ENCODE peak calls at places on chromosome 19, in ten cellular contexts. One of them, this sample, is unnamed.

GRCh38 chr19:44903602-44904425 is 1.8 kb upstream of the APOE start:
- DNase-seq in NT2/D1: peak; percentile 56
- DNase-seq in activated T-helper 1 cell treated with anti-CD3 and anti-CD28 coated beads, Interleukin-12 subunit alpha, Interleukin-12 subunit beta, Interleukin-2, Interleukin-4 antibody, amounts not matched to agents 30 ng/mL and 10 ng/mL and 1 ng/mL, durations not matched to agents 14 hours and 24 hours and 36 hours: peak; percentile 54
- DNase-seq in COR-L47: no peak
- DNase-seq in CD4-positive, CD25-positive, alpha-beta regulatory T cell: peak; percentile 64
- DNase-seq in activated naive CD4-positive, alpha-beta T cell: peak; percentile 52
- DNase-seq in activated T-cell treated with anti-CD3 and anti-CD28 coated beads, Interleukin-2, amount 50 U/mL, for 1 hour: peak; percentile 82
- DNase-seq in GM13977: peak; percentile 87
- DNase-seq in stimulated activated CD8-positive, alpha-beta memory T cell treated with anti-CD3 and anti-CD28 coated beads, Interleukin-4, amount 100 ng/mL, for 1 hour: peak; percentile 46
- DNase-seq in T-cell: peak; percentile 44
- DNase-seq in this sample: no peak

GRCh38 chr19:2858864-2859263 is 8.3 kb upstream of the ZNF556 start:
- DNase-seq in activated T-helper 1 cell treated with anti-CD3 and anti-CD28 coated beads, Interleukin-12 subunit alpha, Interleukin-12 subunit beta, Interleukin-2, Interleukin-4 antibody, amounts not matched to agents 30 ng/mL and 10 ng/mL and 1 ng/mL, durations not matched to agents 14 hours and 24 hours and 36 hours: no peak
- DNase-seq in stimulated activated CD8-positive, alpha-beta memory T cell treated with anti-CD3 and anti-CD28 coated beads, Interleukin-4, amount 100 ng/mL, for 1 hour: no peak
- DNase-seq in activated T-cell treated with anti-CD3 and anti-CD28 coated beads, Interleukin-2, amount 50 U/mL, for 1 hour: no peak
- DNase-seq in NT2/D1: no peak
- DNase-seq in T-cell: no peak
- DNase-seq in CD4-positive, CD25-positive, alpha-beta regulatory T cell: no peak
- DNase-seq in GM13977: no peak
- DNase-seq in activated naive CD4-positive, alpha-beta T cell: no peak
- DNase-seq in COR-L47: no peak
- DNase-seq in this sample: no peak

GRCh38 chr19:50890422-50891252 is 17.4 kb downstream of the KLK2 start:
- DNase-seq in COR-L47: no peak
- DNase-seq in activated T-cell treated with anti-CD3 and anti-CD28 coated beads, Interleukin-2, amount 50 U/mL, for 1 hour: no peak
- DNase-seq in stimulated activated CD8-positive, alpha-beta memory T cell treated with anti-CD3 and anti-CD28 coated beads, Interleukin-4, amount 100 ng/mL, for 1 hour: no peak
- DNase-seq in NT2/D1: no peak
- DNase-seq in GM13977: no peak
- DNase-seq in T-cell: no peak
- DNase-seq in CD4-positive, CD25-positive, alpha-beta regulatory T cell: no peak
- DNase-seq in activated T-helper 1 cell treated with anti-CD3 and anti-CD28 coated beads, Interleukin-12 subunit alpha, Interleukin-12 subunit beta, Interleukin-2, Interleukin-4 antibody, amounts not matched to agents 30 ng/mL and 10 ng/mL and 1 ng/mL, durations not matched to agents 14 hours and 24 hours and 36 hours: no peak
- DNase-seq in activated naive CD4-positive, alpha-beta T cell: no peak
- DNase-seq in this sample: no peak

GRCh38 chr19:35714601-35715354 is 3.0 kb upstream of the KMT2B start:
- DNase-seq in activated T-helper 1 cell treated with anti-CD3 and anti-CD28 coated beads, Interleukin-12 subunit alpha, Interleukin-12 subunit beta, Interleukin-2, Interleukin-4 antibody, amounts not matched to agents 30 ng/mL and 10 ng/mL and 1 ng/mL, durations not matched to agents 14 hours and 24 hours and 36 hours: no peak
- DNase-seq in stimulated activated CD8-positive, alpha-beta memory T cell treated with anti-CD3 and anti-CD28 coated beads, Interleukin-4, amount 100 ng/mL, for 1 hour: no peak
- DNase-seq in activated naive CD4-positive, alpha-beta T cell: no peak
- DNase-seq in COR-L47: no peak
- DNase-seq in activated T-cell treated with anti-CD3 and anti-CD28 coated beads, Interleukin-2, amount 50 U/mL, for 1 hour: no peak
- DNase-seq in T-cell: no peak
- DNase-seq in CD4-positive, CD25-positive, alpha-beta regulatory T cell: peak; percentile 58
- DNase-seq in NT2/D1: no peak
- DNase-seq in GM13977: no peak
- DNase-seq in this sample: no peak

GRCh38 chr19:49097453-49098288 is 12.4 kb downstream of the SNRNP70 start:
- DNase-seq in GM13977: peak; percentile 85
- DNase-seq in stimulated activated CD8-positive, alpha-beta memory T cell treated with anti-CD3 and anti-CD28 coated beads, Interleukin-4, amount 100 ng/mL, for 1 hour: peak; percentile 49
- DNase-seq in T-cell: peak; percentile 55
- DNase-seq in activated T-helper 1 cell treated with anti-CD3 and anti-CD28 coated beads, Interleukin-12 subunit alpha, Interleukin-12 subunit beta, Interleukin-2, Interleukin-4 antibody, amounts not matched to agents 30 ng/mL and 10 ng/mL and 1 ng/mL, durations not matched to agents 14 hours and 24 hours and 36 hours: peak; percentile 68
- DNase-seq in COR-L47: peak; percentile 41
- DNase-seq in activated T-cell treated with anti-CD3 and anti-CD28 coated beads, Interleukin-2, amount 50 U/mL, for 1 hour: peak; percentile 79
- DNase-seq in activated naive CD4-positive, alpha-beta T cell: peak; percentile 35
- DNase-seq in NT2/D1: no peak
- DNase-seq in CD4-positive, CD25-positive, alpha-beta regulatory T cell: peak; percentile 80
- DNase-seq in this sample: no peak

GRCh38 chr19:39398297-39398864 is 7.2 kb downstream of the MED29 start:
- DNase-seq in activated naive CD4-positive, alpha-beta T cell: no peak
- DNase-seq in T-cell: peak; percentile 21
- DNase-seq in activated T-cell treated with anti-CD3 and anti-CD28 coated beads, Interleukin-2, amount 50 U/mL, for 1 hour: peak; percentile 68
- DNase-seq in CD4-positive, CD25-positive, alpha-beta regulatory T cell: peak; percentile 75
- DNase-seq in stimulated activated CD8-positive, alpha-beta memory T cell treated with anti-CD3 and anti-CD28 coated beads, Interleukin-4, amount 100 ng/mL, for 1 hour: no peak
- DNase-seq in NT2/D1: no peak
- DNase-seq in activated T-helper 1 cell treated with anti-CD3 and anti-CD28 coated beads, Interleukin-12 subunit alpha, Interleukin-12 subunit beta, Interleukin-2, Interleukin-4 antibody, amounts not matched to agents 30 ng/mL and 10 ng/mL and 1 ng/mL, durations not matched to agents 14 hours and 24 hours and 36 hours: no peak
- DNase-seq in COR-L47: no peak
- DNase-seq in GM13977: no peak
- DNase-seq in this sample: no peak

GRCh38 chr19:50187937-50188336 is 15.5 kb upstream of the MYH14 start:
- DNase-seq in activated T-cell treated with anti-CD3 and anti-CD28 coated beads, Interleukin-2, amount 50 U/mL, for 1 hour: no peak
- DNase-seq in activated T-helper 1 cell treated with anti-CD3 and anti-CD28 coated beads, Interleukin-12 subunit alpha, Interleukin-12 subunit beta, Interleukin-2, Interleukin-4 antibody, amounts not matched to agents 30 ng/mL and 10 ng/mL and 1 ng/mL, durations not matched to agents 14 hours and 24 hours and 36 hours: no peak
- DNase-seq in GM13977: no peak
- DNase-seq in COR-L47: no peak
- DNase-seq in NT2/D1: no peak
- DNase-seq in activated naive CD4-positive, alpha-beta T cell: no peak
- DNase-seq in stimulated activated CD8-positive, alpha-beta memory T cell treated with anti-CD3 and anti-CD28 coated beads, Interleukin-4, amount 100 ng/mL, for 1 hour: no peak
- DNase-seq in CD4-positive, CD25-positive, alpha-beta regulatory T cell: no peak
- DNase-seq in T-cell: no peak
- DNase-seq in this sample: no peak

GRCh38 chr19:4084547-4084877 is 17.8 kb upstream of the ZBTB7A start:
- DNase-seq in activated T-helper 1 cell treated with anti-CD3 and anti-CD28 coated beads, Interleukin-12 subunit alpha, Interleukin-12 subunit beta, Interleukin-2, Interleukin-4 antibody, amounts not matched to agents 30 ng/mL and 10 ng/mL and 1 ng/mL, durations not matched to agents 14 hours and 24 hours and 36 hours: no peak
- DNase-seq in NT2/D1: no peak
- DNase-seq in stimulated activated CD8-positive, alpha-beta memory T cell treated with anti-CD3 and anti-CD28 coated beads, Interleukin-4, amount 100 ng/mL, for 1 hour: no peak
- DNase-seq in activated naive CD4-positive, alpha-beta T cell: no peak
- DNase-seq in CD4-positive, CD25-positive, alpha-beta regulatory T cell: no peak
- DNase-seq in COR-L47: no peak
- DNase-seq in GM13977: no peak
- DNase-seq in T-cell: no peak
- DNase-seq in activated T-cell treated with anti-CD3 and anti-CD28 coated beads, Interleukin-2, amount 50 U/mL, for 1 hour: no peak
- DNase-seq in this sample: no peak

GRCh38 chr19:56740478-56740877 is 68.9 kb upstream of the ZNF835 start:
- DNase-seq in T-cell: no peak
- DNase-seq in stimulated activated CD8-positive, alpha-beta memory T cell treated with anti-CD3 and anti-CD28 coated beads, Interleukin-4, amount 100 ng/mL, for 1 hour: no peak
- DNase-seq in activated naive CD4-positive, alpha-beta T cell: no peak
- DNase-seq in GM13977: no peak
- DNase-seq in activated T-helper 1 cell treated with anti-CD3 and anti-CD28 coated beads, Interleukin-12 subunit alpha, Interleukin-12 subunit beta, Interleukin-2, Interleukin-4 antibody, amounts not matched to agents 30 ng/mL and 10 ng/mL and 1 ng/mL, durations not matched to agents 14 hours and 24 hours and 36 hours: no peak
- DNase-seq in NT2/D1: no peak
- DNase-seq in COR-L47: no peak
- DNase-seq in CD4-positive, CD25-positive, alpha-beta regulatory T cell: no peak
- DNase-seq in activated T-cell treated with anti-CD3 and anti-CD28 coated beads, Interleukin-2, amount 50 U/mL, for 1 hour: no peak
- DNase-seq in this sample: no peak

GRCh38 chr19:8662263-8662662 is 31.8 kb downstream of the NFILZ start:
- DNase-seq in T-cell: no peak
- DNase-seq in activated T-helper 1 cell treated with anti-CD3 and anti-CD28 coated beads, Interleukin-12 subunit alpha, Interleukin-12 subunit beta, Interleukin-2, Interleukin-4 antibody, amounts not matched to agents 30 ng/mL and 10 ng/mL and 1 ng/mL, durations not matched to agents 14 hours and 24 hours and 36 hours: no peak
- DNase-seq in COR-L47: no peak
- DNase-seq in activated T-cell treated with anti-CD3 and anti-CD28 coated beads, Interleukin-2, amount 50 U/mL, for 1 hour: no peak
- DNase-seq in NT2/D1: no peak
- DNase-seq in GM13977: no peak
- DNase-seq in activated naive CD4-positive, alpha-beta T cell: no peak
- DNase-seq in CD4-positive, CD25-positive, alpha-beta regulatory T cell: no peak
- DNase-seq in stimulated activated CD8-positive, alpha-beta memory T cell treated with anti-CD3 and anti-CD28 coated beads, Interleukin-4, amount 100 ng/mL, for 1 hour: no peak
- DNase-seq in this sample: no peak

GRCh38 chr19:40191836-40192646 is 815 bp downstream of the MAP3K10 start:
- DNase-seq in NT2/D1: no peak
- DNase-seq in activated T-cell treated with anti-CD3 and anti-CD28 coated beads, Interleukin-2, amount 50 U/mL, for 1 hour: peak; percentile 31
- DNase-seq in activated naive CD4-positive, alpha-beta T cell: no peak
- DNase-seq in CD4-positive, CD25-positive, alpha-beta regulatory T cell: peak; percentile 12
- DNase-seq in stimulated activated CD8-positive, alpha-beta memory T cell treated with anti-CD3 and anti-CD28 coated beads, Interleukin-4, amount 100 ng/mL, for 1 hour: no peak
- DNase-seq in activated T-helper 1 cell treated with anti-CD3 and anti-CD28 coated beads, Interleukin-12 subunit alpha, Interleukin-12 subunit beta, Interleukin-2, Interleukin-4 antibody, amounts not matched to agents 30 ng/mL and 10 ng/mL and 1 ng/mL, durations not matched to agents 14 hours and 24 hours and 36 hours: peak; percentile 16
- DNase-seq in GM13977: peak; percentile 70
- DNase-seq in COR-L47: no peak
- DNase-seq in T-cell: no peak
- DNase-seq in this sample: no peak

GRCh38 chr19:39705578-39706188 is 1.4 kb downstream of the LGALS14 start:
- DNase-seq in GM13977: no peak
- DNase-seq in activated T-helper 1 cell treated with anti-CD3 and anti-CD28 coated beads, Interleukin-12 subunit alpha, Interleukin-12 subunit beta, Interleukin-2, Interleukin-4 antibody, amounts not matched to agents 30 ng/mL and 10 ng/mL and 1 ng/mL, durations not matched to agents 14 hours and 24 hours and 36 hours: peak; percentile 2
- DNase-seq in COR-L47: no peak
- DNase-seq in T-cell: no peak
- DNase-seq in NT2/D1: no peak
- DNase-seq in activated T-cell treated with anti-CD3 and anti-CD28 coated beads, Interleukin-2, amount 50 U/mL, for 1 hour: no peak
- DNase-seq in activated naive CD4-positive, alpha-beta T cell: no peak
- DNase-seq in stimulated activated CD8-positive, alpha-beta memory T cell treated with anti-CD3 and anti-CD28 coated beads, Interleukin-4, amount 100 ng/mL, for 1 hour: no peak
- DNase-seq in CD4-positive, CD25-positive, alpha-beta regulatory T cell: peak; percentile 42
- DNase-seq in this sample: no peak

GRCh38 chr19:29678484-29679106 is 13.3 kb downstream of the PLEKHF1 start:
- DNase-seq in T-cell: no peak
- DNase-seq in NT2/D1: no peak
- DNase-seq in CD4-positive, CD25-positive, alpha-beta regulatory T cell: no peak
- DNase-seq in activated T-cell treated with anti-CD3 and anti-CD28 coated beads, Interleukin-2, amount 50 U/mL, for 1 hour: no peak
- DNase-seq in activated T-helper 1 cell treated with anti-CD3 and anti-CD28 coated beads, Interleukin-12 subunit alpha, Interleukin-12 subunit beta, Interleukin-2, Interleukin-4 antibody, amounts not matched to agents 30 ng/mL and 10 ng/mL and 1 ng/mL, durations not matched to agents 14 hours and 24 hours and 36 hours: no peak
- DNase-seq in stimulated activated CD8-positive, alpha-beta memory T cell treated with anti-CD3 and anti-CD28 coated beads, Interleukin-4, amount 100 ng/mL, for 1 hour: no peak
- DNase-seq in COR-L47: no peak
- DNase-seq in activated naive CD4-positive, alpha-beta T cell: no peak
- DNase-seq in GM13977: no peak
- DNase-seq in this sample: no peak

GRCh38 chr19:28359819-28360414 is 853.0 kb downstream of the UQCRFS1 start:
- DNase-seq in activated T-helper 1 cell treated with anti-CD3 and anti-CD28 coated beads, Interleukin-12 subunit alpha, Interleukin-12 subunit beta, Interleukin-2, Interleukin-4 antibody, amounts not matched to agents 30 ng/mL and 10 ng/mL and 1 ng/mL, durations not matched to agents 14 hours and 24 hours and 36 hours: no peak
- DNase-seq in activated naive CD4-positive, alpha-beta T cell: no peak
- DNase-seq in NT2/D1: no peak
- DNase-seq in T-cell: no peak
- DNase-seq in activated T-cell treated with anti-CD3 and anti-CD28 coated beads, Interleukin-2, amount 50 U/mL, for 1 hour: no peak
- DNase-seq in GM13977: no peak
- DNase-seq in stimulated activated CD8-positive, alpha-beta memory T cell treated with anti-CD3 and anti-CD28 coated beads, Interleukin-4, amount 100 ng/mL, for 1 hour: no peak
- DNase-seq in CD4-positive, CD25-positive, alpha-beta regulatory T cell: no peak
- DNase-seq in COR-L47: no peak
- DNase-seq in this sample: no peak

GRCh38 chr19:47660435-47660832 is 51.5 kb downstream of the BICRA start:
- DNase-seq in activated T-cell treated with anti-CD3 and anti-CD28 coated beads, Interleukin-2, amount 50 U/mL, for 1 hour: no peak
- DNase-seq in activated T-helper 1 cell treated with anti-CD3 and anti-CD28 coated beads, Interleukin-12 subunit alpha, Interleukin-12 subunit beta, Interleukin-2, Interleukin-4 antibody, amounts not matched to agents 30 ng/mL and 10 ng/mL and 1 ng/mL, durations not matched to agents 14 hours and 24 hours and 36 hours: no peak
- DNase-seq in GM13977: no peak
- DNase-seq in COR-L47: no peak
- DNase-seq in activated naive CD4-positive, alpha-beta T cell: no peak
- DNase-seq in stimulated activated CD8-positive, alpha-beta memory T cell treated with anti-CD3 and anti-CD28 coated beads, Interleukin-4, amount 100 ng/mL, for 1 hour: no peak
- DNase-seq in T-cell: no peak
- DNase-seq in CD4-positive, CD25-positive, alpha-beta regulatory T cell: no peak
- DNase-seq in NT2/D1: no peak
- DNase-seq in this sample: no peak

GRCh38 chr19:37654118-37654517 is 1.1 kb downstream of the ZFP30 start:
- DNase-seq in CD4-positive, CD25-positive, alpha-beta regulatory T cell: no peak
- DNase-seq in GM13977: no peak
- DNase-seq in COR-L47: no peak
- DNase-seq in stimulated activated CD8-positive, alpha-beta memory T cell treated with anti-CD3 and anti-CD28 coated beads, Interleukin-4, amount 100 ng/mL, for 1 hour: no peak
- DNase-seq in NT2/D1: no peak
- DNase-seq in activated T-cell treated with anti-CD3 and anti-CD28 coated beads, Interleukin-2, amount 50 U/mL, for 1 hour: no peak
- DNase-seq in activated naive CD4-positive, alpha-beta T cell: no peak
- DNase-seq in T-cell: no peak
- DNase-seq in activated T-helper 1 cell treated with anti-CD3 and anti-CD28 coated beads, Interleukin-12 subunit alpha, Interleukin-12 subunit beta, Interleukin-2, Interleukin-4 antibody, amounts not matched to agents 30 ng/mL and 10 ng/mL and 1 ng/mL, durations not matched to agents 14 hours and 24 hours and 36 hours: no peak
- DNase-seq in this sample: no peak

GRCh38 chr19:17616961-17617806 is 61.7 kb downstream of the COLGALT1 start:
- DNase-seq in activated T-cell treated with anti-CD3 and anti-CD28 coated beads, Interleukin-2, amount 50 U/mL, for 1 hour: no peak
- DNase-seq in stimulated activated CD8-positive, alpha-beta memory T cell treated with anti-CD3 and anti-CD28 coated beads, Interleukin-4, amount 100 ng/mL, for 1 hour: no peak
- DNase-seq in activated naive CD4-positive, alpha-beta T cell: no peak
- DNase-seq in COR-L47: no peak
- DNase-seq in CD4-positive, CD25-positive, alpha-beta regulatory T cell: no peak
- DNase-seq in T-cell: no peak
- DNase-seq in NT2/D1: no peak
- DNase-seq in GM13977: no peak
- DNase-seq in activated T-helper 1 cell treated with anti-CD3 and anti-CD28 coated beads, Interleukin-12 subunit alpha, Interleukin-12 subunit beta, Interleukin-2, Interleukin-4 antibody, amounts not matched to agents 30 ng/mL and 10 ng/mL and 1 ng/mL, durations not matched to agents 14 hours and 24 hours and 36 hours: no peak
- DNase-seq in this sample: no peak

GRCh38 chr19:46471116-46471733 is at the start of gene PNMA8A:
- DNase-seq in COR-L47: peak; percentile 91
- DNase-seq in NT2/D1: peak; percentile 70
- DNase-seq in activated T-helper 1 cell treated with anti-CD3 and anti-CD28 coated beads, Interleukin-12 subunit alpha, Interleukin-12 subunit beta, Interleukin-2, Interleukin-4 antibody, amounts not matched to agents 30 ng/mL and 10 ng/mL and 1 ng/mL, durations not matched to agents 14 hours and 24 hours and 36 hours: no peak
- DNase-seq in CD4-positive, CD25-positive, alpha-beta regulatory T cell: no peak
- DNase-seq in activated T-cell treated with anti-CD3 and anti-CD28 coated beads, Interleukin-2, amount 50 U/mL, for 1 hour: no peak
- DNase-seq in activated naive CD4-positive, alpha-beta T cell: no peak
- DNase-seq in GM13977: no peak
- DNase-seq in stimulated activated CD8-positive, alpha-beta memory T cell treated with anti-CD3 and anti-CD28 coated beads, Interleukin-4, amount 100 ng/mL, for 1 hour: no peak
- DNase-seq in T-cell: no peak
- DNase-seq in this sample: no peak

GRCh38 chr19:8004723-8005513 is 523 bp downstream of the ELAVL1 start:
- DNase-seq in CD4-positive, CD25-positive, alpha-beta regulatory T cell: peak; percentile 46
- DNase-seq in GM13977: peak; percentile 48
- DNase-seq in stimulated activated CD8-positive, alpha-beta memory T cell treated with anti-CD3 and anti-CD28 coated beads, Interleukin-4, amount 100 ng/mL, for 1 hour: no peak
- DNase-seq in activated naive CD4-positive, alpha-beta T cell: no peak
- DNase-seq in activated T-helper 1 cell treated with anti-CD3 and anti-CD28 coated beads, Interleukin-12 subunit alpha, Interleukin-12 subunit beta, Interleukin-2, Interleukin-4 antibody, amounts not matched to agents 30 ng/mL and 10 ng/mL and 1 ng/mL, durations not matched to agents 14 hours and 24 hours and 36 hours: no peak
- DNase-seq in T-cell: no peak
- DNase-seq in NT2/D1: no peak
- DNase-seq in COR-L47: peak; percentile 3
- DNase-seq in activated T-cell treated with anti-CD3 and anti-CD28 coated beads, Interleukin-2, amount 50 U/mL, for 1 hour: peak; percentile 41
- DNase-seq in this sample: no peak

GRCh38 chr19:53471916-53472315 is 4.4 kb downstream of the ZNF813 start:
- DNase-seq in activated naive CD4-positive, alpha-beta T cell: no peak
- DNase-seq in CD4-positive, CD25-positive, alpha-beta regulatory T cell: no peak
- DNase-seq in COR-L47: no peak
- DNase-seq in T-cell: no peak
- DNase-seq in stimulated activated CD8-positive, alpha-beta memory T cell treated with anti-CD3 and anti-CD28 coated beads, Interleukin-4, amount 100 ng/mL, for 1 hour: no peak
- DNase-seq in NT2/D1: no peak
- DNase-seq in activated T-helper 1 cell treated with anti-CD3 and anti-CD28 coated beads, Interleukin-12 subunit alpha, Interleukin-12 subunit beta, Interleukin-2, Interleukin-4 antibody, amounts not matched to agents 30 ng/mL and 10 ng/mL and 1 ng/mL, durations not matched to agents 14 hours and 24 hours and 36 hours: no peak
- DNase-seq in GM13977: no peak
- DNase-seq in activated T-cell treated with anti-CD3 and anti-CD28 coated beads, Interleukin-2, amount 50 U/mL, for 1 hour: no peak
- DNase-seq in this sample: no peak

GRCh38 chr19:8319807-8320520 is 1.2 kb downstream of the NDUFA7 start:
- DNase-seq in T-cell: no peak
- DNase-seq in stimulated activated CD8-positive, alpha-beta memory T cell treated with anti-CD3 and anti-CD28 coated beads, Interleukin-4, amount 100 ng/mL, for 1 hour: no peak
- DNase-seq in activated naive CD4-positive, alpha-beta T cell: no peak
- DNase-seq in activated T-helper 1 cell treated with anti-CD3 and anti-CD28 coated beads, Interleukin-12 subunit alpha, Interleukin-12 subunit beta, Interleukin-2, Interleukin-4 antibody, amounts not matched to agents 30 ng/mL and 10 ng/mL and 1 ng/mL, durations not matched to agents 14 hours and 24 hours and 36 hours: no peak
- DNase-seq in NT2/D1: no peak
- DNase-seq in GM13977: no peak
- DNase-seq in CD4-positive, CD25-positive, alpha-beta regulatory T cell: no peak
- DNase-seq in COR-L47: no peak
- DNase-seq in activated T-cell treated with anti-CD3 and anti-CD28 coated beads, Interleukin-2, amount 50 U/mL, for 1 hour: no peak
- DNase-seq in this sample: no peak

GRCh38 chr19:1672769-1673644 is 20.6 kb upstream of the TCF3 start:
- DNase-seq in stimulated activated CD8-positive, alpha-beta memory T cell treated with anti-CD3 and anti-CD28 coated beads, Interleukin-4, amount 100 ng/mL, for 1 hour: no peak
- DNase-seq in CD4-positive, CD25-positive, alpha-beta regulatory T cell: no peak
- DNase-seq in activated T-helper 1 cell treated with anti-CD3 and anti-CD28 coated beads, Interleukin-12 subunit alpha, Interleukin-12 subunit beta, Interleukin-2, Interleukin-4 antibody, amounts not matched to agents 30 ng/mL and 10 ng/mL and 1 ng/mL, durations not matched to agents 14 hours and 24 hours and 36 hours: no peak
- DNase-seq in T-cell: no peak
- DNase-seq in GM13977: no peak
- DNase-seq in activated T-cell treated with anti-CD3 and anti-CD28 coated beads, Interleukin-2, amount 50 U/mL, for 1 hour: no peak
- DNase-seq in COR-L47: no peak
- DNase-seq in NT2/D1: no peak
- DNase-seq in activated naive CD4-positive, alpha-beta T cell: no peak
- DNase-seq in this sample: no peak

GRCh38 chr19:10929402-10929794 is 787 bp downstream of the TIMM29 start:
- DNase-seq in CD4-positive, CD25-positive, alpha-beta regulatory T cell: no peak
- DNase-seq in activated T-helper 1 cell treated with anti-CD3 and anti-CD28 coated beads, Interleukin-12 subunit alpha, Interleukin-12 subunit beta, Interleukin-2, Interleukin-4 antibody, amounts not matched to agents 30 ng/mL and 10 ng/mL and 1 ng/mL, durations not matched to agents 14 hours and 24 hours and 36 hours: no peak
- DNase-seq in T-cell: no peak
- DNase-seq in activated T-cell treated with anti-CD3 and anti-CD28 coated beads, Interleukin-2, amount 50 U/mL, for 1 hour: no peak
- DNase-seq in activated naive CD4-positive, alpha-beta T cell: no peak
- DNase-seq in GM13977: no peak
- DNase-seq in stimulated activated CD8-positive, alpha-beta memory T cell treated with anti-CD3 and anti-CD28 coated beads, Interleukin-4, amount 100 ng/mL, for 1 hour: no peak
- DNase-seq in COR-L47: no peak
- DNase-seq in NT2/D1: no peak
- DNase-seq in this sample: no peak

GRCh38 chr19:13842294-13843103 is 34.4 kb upstream of the NANOS3 start:
- DNase-seq in COR-L47: no peak
- DNase-seq in stimulated activated CD8-positive, alpha-beta memory T cell treated with anti-CD3 and anti-CD28 coated beads, Interleukin-4, amount 100 ng/mL, for 1 hour: no peak
- DNase-seq in T-cell: no peak
- DNase-seq in GM13977: peak; percentile 91
- DNase-seq in CD4-positive, CD25-positive, alpha-beta regulatory T cell: peak; percentile 70
- DNase-seq in activated T-helper 1 cell treated with anti-CD3 and anti-CD28 coated beads, Interleukin-12 subunit alpha, Interleukin-12 subunit beta, Interleukin-2, Interleukin-4 antibody, amounts not matched to agents 30 ng/mL and 10 ng/mL and 1 ng/mL, durations not matched to agents 14 hours and 24 hours and 36 hours: peak; percentile 73
- DNase-seq in activated naive CD4-positive, alpha-beta T cell: no peak
- DNase-seq in NT2/D1: no peak
- DNase-seq in activated T-cell treated with anti-CD3 and anti-CD28 coated beads, Interleukin-2, amount 50 U/mL, for 1 hour: peak; percentile 84
- DNase-seq in this sample: no peak

GRCh38 chr19:48395170-48395455 is 1.6 kb downstream of the GRIN2D start:
- DNase-seq in COR-L47: no peak
- DNase-seq in GM13977: no peak
- DNase-seq in activated T-cell treated with anti-CD3 and anti-CD28 coated beads, Interleukin-2, amount 50 U/mL, for 1 hour: no peak
- DNase-seq in activated T-helper 1 cell treated with anti-CD3 and anti-CD28 coated beads, Interleukin-12 subunit alpha, Interleukin-12 subunit beta, Interleukin-2, Interleukin-4 antibody, amounts not matched to agents 30 ng/mL and 10 ng/mL and 1 ng/mL, durations not matched to agents 14 hours and 24 hours and 36 hours: no peak
- DNase-seq in NT2/D1: no peak
- DNase-seq in stimulated activated CD8-positive, alpha-beta memory T cell treated with anti-CD3 and anti-CD28 coated beads, Interleukin-4, amount 100 ng/mL, for 1 hour: no peak
- DNase-seq in CD4-positive, CD25-positive, alpha-beta regulatory T cell: no peak
- DNase-seq in activated naive CD4-positive, alpha-beta T cell: no peak
- DNase-seq in T-cell: no peak
- DNase-seq in this sample: no peak

GRCh38 chr19:48415395-48415794 is 21.9 kb downstream of the GRIN2D start:
- DNase-seq in activated T-helper 1 cell treated with anti-CD3 and anti-CD28 coated beads, Interleukin-12 subunit alpha, Interleukin-12 subunit beta, Interleukin-2, Interleukin-4 antibody, amounts not matched to agents 30 ng/mL and 10 ng/mL and 1 ng/mL, durations not matched to agents 14 hours and 24 hours and 36 hours: peak; percentile 60
- DNase-seq in T-cell: peak; percentile 57
- DNase-seq in activated T-cell treated with anti-CD3 and anti-CD28 coated beads, Interleukin-2, amount 50 U/mL, for 1 hour: peak; percentile 70
- DNase-seq in GM13977: peak; percentile 80
- DNase-seq in stimulated activated CD8-positive, alpha-beta memory T cell treated with anti-CD3 and anti-CD28 coated beads, Interleukin-4, amount 100 ng/mL, for 1 hour: peak; percentile 48
- DNase-seq in activated naive CD4-positive, alpha-beta T cell: no peak
- DNase-seq in NT2/D1: peak; percentile 80
- DNase-seq in CD4-positive, CD25-positive, alpha-beta regulatory T cell: peak; percentile 84
- DNase-seq in COR-L47: no peak
- DNase-seq in this sample: no peak

GRCh38 chr19:40683437-40683836 is 7.0 kb downstream of the NUMBL start:
- DNase-seq in NT2/D1: no peak
- DNase-seq in T-cell: no peak
- DNase-seq in COR-L47: no peak
- DNase-seq in GM13977: no peak
- DNase-seq in activated T-cell treated with anti-CD3 and anti-CD28 coated beads, Interleukin-2, amount 50 U/mL, for 1 hour: no peak
- DNase-seq in stimulated activated CD8-positive, alpha-beta memory T cell treated with anti-CD3 and anti-CD28 coated beads, Interleukin-4, amount 100 ng/mL, for 1 hour: no peak
- DNase-seq in activated naive CD4-positive, alpha-beta T cell: no peak
- DNase-seq in activated T-helper 1 cell treated with anti-CD3 and anti-CD28 coated beads, Interleukin-12 subunit alpha, Interleukin-12 subunit beta, Interleukin-2, Interleukin-4 antibody, amounts not matched to agents 30 ng/mL and 10 ng/mL and 1 ng/mL, durations not matched to agents 14 hours and 24 hours and 36 hours: no peak
- DNase-seq in CD4-positive, CD25-positive, alpha-beta regulatory T cell: no peak
- DNase-seq in this sample: no peak

GRCh38 chr19:15781659-15782058 is 5.8 kb upstream of the OR10H5 start:
- DNase-seq in CD4-positive, CD25-positive, alpha-beta regulatory T cell: no peak
- DNase-seq in activated T-cell treated with anti-CD3 and anti-CD28 coated beads, Interleukin-2, amount 50 U/mL, for 1 hour: no peak
- DNase-seq in activated T-helper 1 cell treated with anti-CD3 and anti-CD28 coated beads, Interleukin-12 subunit alpha, Interleukin-12 subunit beta, Interleukin-2, Interleukin-4 antibody, amounts not matched to agents 30 ng/mL and 10 ng/mL and 1 ng/mL, durations not matched to agents 14 hours and 24 hours and 36 hours: no peak
- DNase-seq in GM13977: no peak
- DNase-seq in COR-L47: no peak
- DNase-seq in activated naive CD4-positive, alpha-beta T cell: no peak
- DNase-seq in NT2/D1: no peak
- DNase-seq in stimulated activated CD8-positive, alpha-beta memory T cell treated with anti-CD3 and anti-CD28 coated beads, Interleukin-4, amount 100 ng/mL, for 1 hour: no peak
- DNase-seq in T-cell: no peak
- DNase-seq in this sample: no peak